ENCODE peak calls at places on chromosomes 6 and 20, in five cellular contexts. Q is lower lobe of right lung, S is upper lobe of right lung, B is hepatocyte, L is fibroblast of lung. X is an unnamed sample.

GRCh38 chr6:141675957-141676356 is 456.8 kb upstream of the GJE1 start:
- DNase-seq in S (no peak), L (peak), Q (no peak), B (no peak), X (no peak)

GRCh38 chr6:28940294-28940858 is 16.6 kb upstream of the TRIM27 start:
- DNase-seq in B (peak), Q (no peak), S (no peak), L (no peak), X (no peak)

GRCh38 chr20:64038252-64038578 is 2.2 kb downstream of the C20orf204 start:
- DNase-seq in S (no peak), Q (no peak), L (no peak), B (no peak), X (no peak)

GRCh38 chr20:59976196-59976847 is 18.1 kb downstream of the CDH26 start:
- DNase-seq in S (no peak), L (no peak), Q (no peak), B (no peak), X (no peak)

GRCh38 chr20:41304413-41305079 is 13.0 kb downstream of the ZHX3 start:
- DNase-seq in L (no peak), S (no peak), B (no peak), Q (no peak), X (no peak)

GRCh38 chr6:139581485-139581865 is 207.0 kb upstream of the CITED2 start:
- DNase-seq in L (no peak), B (no peak), S (no peak), Q (no peak), X (no peak)

GRCh38 chr6:119112856-119113530 is 34.5 kb upstream of the FAM184A start:
- DNase-seq in S (no peak), B (no peak), Q (no peak), L (no peak), X (no peak)

GRCh38 chr20:51434026-51434425 is 108.5 kb downstream of the NFATC2 start:
- DNase-seq in S (no peak), B (no peak), Q (no peak), L (no peak), X (no peak)

GRCh38 chr6:38192011-38192410 is 372.5 kb downstream of the ZFAND3 start:
- DNase-seq in B (no peak), L (no peak), Q (no peak), S (no peak), X (no peak)

GRCh38 chr6:44049163-44049988 is 77.9 kb downstream of the MRPL14 start:
- DNase-seq in L (peak), Q (peak), B (no peak), S (no peak), X (no peak)

GRCh38 chr20:6705106-6705766 is 62.2 kb upstream of the BMP2 start:
- DNase-seq in S (no peak), L (peak), Q (no peak), B (no peak), X (no peak)

GRCh38 chr6:164183556-164184123 is 769.1 kb downstream of the QKI start:
- DNase-seq in Q (no peak), S (no peak), L (no peak), B (no peak), X (no peak)

GRCh38 chr6:11442495-11442894 is 95.1 kb upstream of the TMEM170B start:
- DNase-seq in B (no peak), L (no peak), S (no peak), Q (no peak), X (no peak)

GRCh38 chr6:116949964-116950363 is 72.9 kb downstream of the RFX6 start:
- DNase-seq in L (no peak), S (no peak), Q (no peak), B (no peak), X (no peak)

GRCh38 chr20:36506253-36506652 is 35.1 kb upstream of the MYL9 start:
- DNase-seq in S (no peak), L (no peak), Q (no peak), B (no peak), X (no peak)
- TF ChIP-seq CTCF in S (no peak), L (peak), Q (no peak), B (no peak), X (no peak)

DNA sequence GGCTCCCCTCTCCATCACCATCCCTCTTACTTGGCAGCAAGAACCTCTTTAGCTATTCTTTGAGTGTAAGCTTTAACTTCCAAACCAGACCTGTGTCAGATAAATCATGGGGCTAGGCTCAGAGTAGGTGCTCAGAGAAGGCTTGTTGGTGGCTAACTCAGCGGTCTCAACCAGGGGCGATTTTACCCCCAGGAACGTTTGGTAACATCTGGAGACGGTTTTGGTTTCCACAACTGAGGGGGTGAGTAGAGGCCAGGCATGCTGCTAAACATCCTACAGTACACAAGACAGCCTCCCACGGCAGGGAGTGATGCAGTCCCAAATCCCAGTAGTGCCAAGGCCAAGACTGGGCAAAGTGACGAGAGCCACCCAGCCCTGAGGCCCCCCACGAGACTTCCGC is 59.1 kb downstream of the RAB44 start:
- DNase-seq in Q (no peak), L (no peak), B (no peak), S (no peak), X (no peak)
- H3K4me3 ChIP-seq in Q (peak), L (no peak), B (no peak), S (no peak), X (no peak)

DNA sequence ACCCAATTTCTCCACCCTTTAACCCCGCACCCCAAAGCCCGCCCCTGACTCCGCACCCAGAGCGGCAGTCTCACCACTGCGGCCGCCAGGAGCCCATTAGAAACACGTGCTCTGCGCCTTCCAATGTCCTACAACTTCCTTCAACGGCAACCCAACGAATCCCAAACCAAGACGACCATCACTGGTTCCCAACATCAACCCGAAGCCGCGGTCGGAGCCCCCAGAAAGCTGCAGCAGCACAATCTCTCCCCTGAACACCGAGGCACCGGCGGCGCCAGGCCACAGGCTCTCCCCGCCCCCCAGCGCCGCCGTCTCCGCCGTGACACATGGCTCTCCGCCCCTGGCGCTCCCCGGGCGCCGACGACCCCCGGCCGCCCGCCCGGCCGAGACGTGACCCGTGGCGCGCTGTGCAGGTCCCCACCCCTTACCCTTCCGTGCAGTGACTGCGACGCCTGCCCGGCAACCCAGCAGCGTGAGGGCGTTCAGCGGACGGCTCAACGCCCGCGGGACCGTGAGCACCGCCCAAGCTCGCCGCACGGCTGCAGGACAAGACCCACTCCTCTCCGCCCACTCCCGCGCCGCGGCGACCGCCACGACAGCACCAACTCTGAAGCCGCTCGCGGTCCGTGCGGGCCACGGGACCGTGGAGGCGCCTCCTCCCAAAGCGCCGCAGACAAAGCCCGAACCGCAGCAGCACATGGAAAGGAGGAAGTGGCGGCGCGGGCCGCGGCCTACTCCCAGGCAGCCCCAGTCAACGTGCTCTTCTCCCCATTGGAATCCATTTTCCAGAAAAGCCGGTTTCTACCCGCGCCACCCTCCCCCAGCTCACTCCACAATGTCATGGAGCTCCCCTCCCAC is 541 bp downstream of the SYNCRIP start:
- DNase-seq in Q (peak), L (peak), S (peak), B (peak), X (peak)
- TF ChIP-seq CTCF in Q (no peak), L (no peak), S (no peak), B (no peak), X (no peak)

GRCh38 chr6:3628143-3628840 is 123.2 kb downstream of the PXDC1 start:
- DNase-seq in Q (no peak), L (peak), B (no peak), S (no peak), X (peak)
- H3K4me3 ChIP-seq in Q (no peak), L (no peak), B (no peak), S (no peak), X (no peak)

GRCh38 chr6:98039876-98040605 is 757.0 kb upstream of the MMS22L start:
- DNase-seq in Q (no peak), B (peak), S (no peak), L (peak), X (no peak)
- TF ChIP-seq CTCF in Q (no peak), B (peak), S (peak), L (no peak), X (no peak)

DNA sequence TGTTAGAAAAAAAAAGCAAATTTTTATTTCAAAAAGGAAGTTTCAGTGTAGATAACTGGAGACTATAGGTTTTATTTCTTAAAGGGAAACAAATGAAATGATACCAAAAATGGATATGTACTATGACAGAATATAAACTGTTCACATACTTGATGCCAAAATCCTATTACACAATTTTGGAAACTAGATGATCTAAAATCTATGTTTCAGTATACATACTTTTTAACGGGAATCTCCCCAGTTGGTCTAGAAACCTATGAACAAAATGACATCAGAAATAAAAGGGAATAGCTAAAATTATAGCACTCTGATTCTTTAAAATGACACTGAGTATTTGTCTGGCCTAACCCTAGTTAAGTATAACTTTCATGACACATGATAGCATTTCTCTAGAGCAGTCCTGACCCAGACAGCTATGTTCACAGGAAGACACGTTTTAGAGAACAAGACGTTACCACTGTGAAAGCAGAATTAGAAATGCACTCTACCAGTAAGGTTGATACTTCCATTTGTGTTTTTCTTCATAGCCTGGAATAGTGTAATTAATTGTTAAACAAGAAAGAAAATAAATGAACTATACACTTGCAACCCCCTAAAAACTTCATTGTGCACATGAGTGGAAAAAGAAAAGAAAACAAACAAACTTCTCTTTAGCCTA is 3.4 kb downstream of the OSER1 start:
- DNase-seq in Q (no peak), L (no peak), S (no peak), B (no peak), X (no peak)
- H3K4me3 ChIP-seq in Q (no peak), L (peak), S (no peak), B (no peak), X (no peak)

DNA sequence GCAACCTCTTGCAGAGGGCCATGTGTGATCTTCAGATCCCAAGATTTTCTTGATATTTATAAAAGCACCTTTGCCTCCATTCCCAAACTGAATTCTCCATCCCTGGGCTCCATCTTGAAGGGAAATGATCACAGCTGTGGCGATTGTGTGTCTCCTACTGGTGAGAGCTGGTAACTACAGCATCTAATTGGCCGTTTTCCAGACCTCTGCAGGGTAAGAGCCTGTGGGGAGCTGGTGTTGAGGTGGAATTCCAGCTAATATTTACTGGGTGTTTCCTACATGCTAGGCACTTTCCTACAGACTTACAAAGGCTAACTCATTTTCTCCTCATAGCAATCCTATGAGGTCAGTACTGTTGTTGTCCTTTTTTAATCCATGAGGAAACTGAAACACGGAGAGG is 59.2 kb upstream of the FNDC1 start:
- DNase-seq in L (peak), B (peak), S (no peak), Q (no peak), X (peak)
- TF ChIP-seq CTCF in L (peak), B (peak), S (peak), Q (peak), X (no peak)

X was measured in lower leg skin.